ENCODE peak calls at places on chromosomes 6 and 20, in six cellular contexts. P, K, L, A, Q and Z are unnamed samples.
A peak's percentile ranks its signal among the peaks of the same experiment; 100 is the strongest.

GRCh38 chr20:63885264-63886053 is 9.5 kb upstream of the DNAJC5 start:
- DNase-seq in K (no peak), Q (no peak), P (no peak), L (peak; percentile 58), A (no peak), Z (no peak)

GRCh38 chr6:152496731-152497130 is 140.4 kb downstream of the SYNE1 start:
- DNase-seq in Q (no peak), L (no peak), A (no peak), K (no peak), P (no peak), Z (peak; percentile 60)

GRCh38 chr20:44720994-44721784 is 6.0 kb downstream of the CCN5 start:
- DNase-seq in L (no peak), Q (no peak), P (peak; percentile 77), A (no peak), K (peak; percentile 72), Z (no peak)

GRCh38 chr20:25065625-25066338 is 7.8 kb upstream of the ACSS1 start:
- DNase-seq in P (peak; percentile 52), K (peak; percentile 37), A (peak; percentile 72), L (peak; percentile 78), Q (no peak), Z (peak; percentile 75)

GRCh38 chr6:162377735-162378134 is 349.8 kb downstream of the PRKN start:
- DNase-seq in L (no peak), P (no peak), Q (no peak), A (no peak), K (no peak), Z (no peak)

GRCh38 chr20:63017826-63018411 is 11.2 kb upstream of the BHLHE23 start:
- DNase-seq in A (no peak), L (no peak), Q (no peak), K (no peak), P (no peak), Z (no peak)

GRCh38 chr6:53761036-53761435 is 33.8 kb upstream of the LRRC1 start:
- DNase-seq in P (peak; percentile 16), K (no peak), L (no peak), Q (no peak), A (no peak), Z (no peak)

GRCh38 chr20:23227976-23228375 is 122.6 kb upstream of the NXT1 start:
- DNase-seq in P (no peak), K (peak; percentile 28), L (peak; percentile 52), Q (no peak), A (no peak), Z (no peak)

GRCh38 chr20:62448038-62448437 is 20.7 kb upstream of the RBBP8NL start:
- DNase-seq in A (no peak), L (no peak), Q (no peak), K (no peak), P (no peak), Z (no peak)

GRCh38 chr6:11653028-11653583 is 115.6 kb downstream of the TMEM170B start:
- DNase-seq in Q (peak; percentile 29), L (peak; percentile 84), K (peak; percentile 94), A (no peak), P (peak; percentile 97), Z (peak; percentile 99)

GRCh38 chr20:3452690-3453089 is 18.1 kb upstream of the ATRN start:
- DNase-seq in K (no peak), A (no peak), L (peak; percentile 87), Q (no peak), P (no peak), Z (no peak)

GRCh38 chr20:20498081-20498861 is 130.4 kb downstream of the INSM1 start:
- DNase-seq in Q (no peak), A (peak; percentile 35), K (peak; percentile 65), L (no peak), P (peak; percentile 82), Z (peak; percentile 21)

GRCh38 chr6:13355043-13355945 is 27.0 kb upstream of the TBC1D7 start:
- DNase-seq in Q (no peak), K (peak; percentile 95), L (peak; percentile 93), A (no peak), P (peak; percentile 99), Z (peak; percentile 76)

GRCh38 chr6:83708970-83709747 is at the start of gene SNAP91:
- DNase-seq in P (no peak), L (peak; percentile 21), Q (peak; percentile 15), K (peak; percentile 14), A (peak; percentile 80), Z (peak; percentile 69)

GRCh38 chr20:4989570-4989969 is 11.7 kb downstream of the SLC23A2 start:
- DNase-seq in Q (no peak), L (no peak), P (no peak), A (no peak), K (no peak), Z (no peak)

GRCh38 chr6:89357390-89357789 is 4.9 kb upstream of the UBE2J1 start:
- DNase-seq in L (no peak), A (no peak), K (no peak), Q (no peak), P (no peak), Z (no peak)

GRCh38 chr6:152054441-152054840 is 247.0 kb downstream of the ESR1 start:
- DNase-seq in K (peak; percentile 22), L (peak; percentile 14), Q (no peak), A (no peak), P (no peak), Z (peak; percentile 28)

GRCh38 chr20:36632487-36633284 is 13.3 kb downstream of the SLA2 start:
- DNase-seq in L (no peak), P (no peak), A (no peak), Q (no peak), K (no peak), Z (peak; percentile 86)

GRCh38 chr20:45340236-45340847 is 7.9 kb downstream of the SDC4 start:
- DNase-seq in L (no peak), K (no peak), P (no peak), A (no peak), Q (no peak), Z (peak; percentile 58)

DNA sequence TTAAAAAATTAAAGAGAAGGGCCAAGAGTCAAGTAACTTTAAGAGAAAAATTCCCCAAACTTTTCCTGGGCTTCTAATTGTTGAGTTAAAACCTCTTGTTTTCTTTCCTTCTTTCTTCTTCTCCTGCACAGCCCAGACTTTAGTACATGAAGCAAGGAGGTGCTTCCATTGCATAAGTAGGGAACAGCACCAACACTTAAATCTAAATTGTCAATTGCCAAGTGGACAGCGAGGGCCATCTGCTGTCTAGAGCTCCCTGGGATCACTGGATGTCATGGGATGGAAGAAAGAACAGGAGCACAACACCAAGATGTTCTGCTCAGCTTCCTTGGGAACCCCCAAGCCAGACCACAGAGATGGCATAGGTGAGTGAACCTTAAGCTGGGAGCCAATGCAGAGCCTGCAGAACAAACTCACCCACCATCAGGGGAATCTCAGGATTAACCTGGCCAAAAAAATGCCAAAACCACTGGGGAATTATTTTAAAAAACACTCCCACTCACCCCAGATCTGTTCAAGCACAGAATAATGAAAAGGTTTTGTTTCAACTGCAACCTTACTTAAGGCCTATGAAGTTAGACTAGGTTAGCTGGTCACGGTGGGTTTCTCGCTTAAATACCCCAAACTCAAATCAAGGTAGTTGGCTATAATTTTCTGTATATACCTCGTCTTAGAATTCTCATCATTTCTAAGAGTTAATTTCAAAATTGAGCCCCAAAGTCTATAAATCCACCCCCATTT is 67.8 kb downstream of the TNFRSF21 start:
- DNase-seq in A (no peak), Q (no peak), P (no peak), K (peak; percentile 90), L (no peak), Z (no peak)
- H2AK5ac ChIP-seq in A (peak overlapping the region; percentile 60), Q (no peak overlapping the region), P (peak overlapping the region; percentile 11), K (peak overlapping the region; percentile 18), L (peak overlapping the region; percentile 87), Z (no peak overlapping the region)

GRCh38 chr20:1811621-1812498 is 83.3 kb upstream of the SIRPA start:
- DNase-seq in A (peak; percentile 41), L (peak; percentile 13), K (peak; percentile 37), Q (no peak), P (peak; percentile 41), Z (peak; percentile 72)
- H3K4me2 ChIP-seq in A (peak overlapping the region; percentile 13), L (no peak overlapping the region), K (no peak overlapping the region), Q (peak overlapping the region; percentile 24), P (no peak overlapping the region), Z (no peak overlapping the region)

GRCh38 chr6:115474443-115475041 is 586.1 kb downstream of the FRK start:
- DNase-seq in L (no peak), P (no peak), Q (no peak), A (no peak), K (no peak), Z (no peak)
- H3K4me3 ChIP-seq in L (no peak overlapping the region), P (no peak overlapping the region), Q (no peak overlapping the region), A (no peak overlapping the region), K (no peak overlapping the region), Z (no peak overlapping the region)

GRCh38 chr6:103367212-103367611 is 1492.5 kb downstream of the HACE1 start:
- DNase-seq in A (no peak), P (no peak), Q (no peak), L (no peak), K (no peak), Z (peak; percentile 81)
- H2AK5ac ChIP-seq in A (no peak overlapping the region), P (no peak overlapping the region), Q (no peak overlapping the region), L (no peak overlapping the region), K (no peak overlapping the region), Z (no peak overlapping the region)

GRCh38 chr6:44298055-44298803 is 14.9 kb downstream of the AARS2 start:
- DNase-seq in Q (no peak), P (no peak), L (no peak), A (no peak), K (no peak), Z (peak; percentile 25)
- H3K4me2 ChIP-seq in Q (peak overlapping the region; percentile 70), P (peak overlapping the region; percentile 88), L (peak overlapping the region; percentile 56), A (peak overlapping the region; percentile 97), K (peak overlapping the region; percentile 73), Z (peak overlapping the region; percentile 86)

DNA sequence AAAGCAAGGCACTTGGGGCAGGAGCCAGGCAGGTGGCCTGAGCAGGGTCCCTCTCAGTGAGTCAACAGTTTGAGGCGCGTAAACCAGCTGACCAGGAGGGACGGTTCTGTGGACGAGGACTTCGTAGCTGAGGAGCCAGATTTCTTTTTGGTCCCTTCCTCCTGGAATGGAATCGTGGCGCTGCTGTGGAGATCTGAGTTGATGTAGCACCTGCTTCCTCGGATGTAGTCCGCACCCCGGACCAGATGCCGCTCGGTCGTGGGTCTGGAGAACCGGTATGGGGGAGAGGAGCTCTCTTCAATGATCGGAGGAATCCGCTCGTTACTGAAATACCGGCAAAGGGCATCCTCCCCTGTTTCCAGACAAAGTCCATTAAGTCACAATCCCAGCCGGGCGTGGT is 49.7 kb upstream of the IPCEF1 start:
- DNase-seq in Q (no peak), L (peak; percentile 38), K (no peak), P (no peak), A (no peak), Z (no peak)
- H3K4me3 ChIP-seq in Q (no peak overlapping the region), L (no peak overlapping the region), K (no peak overlapping the region), P (no peak overlapping the region), A (no peak overlapping the region), Z (no peak overlapping the region)

DNA sequence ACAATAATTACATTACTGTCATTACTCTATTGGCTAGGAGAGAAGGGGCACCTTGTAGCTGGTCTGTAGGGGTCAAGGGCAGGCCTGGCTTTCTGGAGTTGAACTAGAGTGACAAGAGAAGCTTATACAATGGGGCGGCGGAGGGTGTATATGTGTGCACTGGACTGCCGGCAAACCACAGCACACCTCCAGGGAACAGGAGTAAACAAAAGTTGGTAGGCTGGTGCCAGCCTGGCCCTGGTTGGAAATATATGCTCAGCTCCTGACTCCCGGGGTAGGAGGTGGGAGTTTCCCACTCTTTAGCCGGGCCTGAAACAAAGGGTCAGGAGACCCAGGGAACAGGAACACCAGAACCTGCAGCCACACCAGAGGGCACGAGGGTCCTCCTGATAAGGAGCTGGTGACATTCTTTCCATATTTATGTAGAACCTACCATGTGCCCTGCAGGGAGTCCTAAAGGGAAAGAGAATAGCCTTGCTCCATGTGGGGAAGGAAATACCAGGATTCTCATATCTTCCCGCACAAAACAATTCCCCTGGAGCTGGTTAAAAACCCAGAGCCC is 5.1 kb downstream of the C6orf132 start:
- DNase-seq in A (no peak), K (no peak), Q (no peak), L (peak; percentile 72), P (no peak), Z (peak; percentile 97)
- H2AK5ac ChIP-seq in A (no peak overlapping the region), K (peak overlapping the region; percentile 42), Q (peak overlapping the region; percentile 8), L (no peak overlapping the region), P (peak overlapping the region; percentile 92), Z (peak overlapping the region; percentile 86)